ENCODE peak calls at places on chromosomes 7 and 10, in four cellular contexts. B is GM03348; M is stimulated activated CD4-positive, alpha-beta T cell treated with anti-CD3 and anti-CD28 coated beads, Interleukin-15, amount 100 ng/mL, for 24 hours; C is GM10248. F is an unnamed sample.

GRCh38 chr7:23022258-23022745 is 8.4 kb upstream of the HYCC1 start:
- DNase-seq in B (peak), M (no peak), C (no peak), F (peak)

GRCh38 chr10:93701903-93702277 is 502 bp downstream of the FRA10AC1 start:
- DNase-seq in B (peak), M (peak), C (no peak), F (peak)

GRCh38 chr10:61612009-61612408 is 50.7 kb upstream of the CABCOCO1 start:
- DNase-seq in B (no peak), M (no peak), C (no peak), F (no peak)

GRCh38 chr10:114320249-114321116 is 81.4 kb downstream of the VWA2 start:
- DNase-seq in B (no peak), M (no peak), C (no peak), F (peak)

GRCh38 chr10:15265076-15265475 is 96.6 kb upstream of the NMT2 start:
- DNase-seq in B (no peak), M (no peak), C (no peak), F (no peak)

GRCh38 chr7:33813331-33813730 is 92.0 kb upstream of the BMPER start:
- DNase-seq in B (no peak), M (no peak), C (no peak), F (no peak)

GRCh38 chr10:100969175-100970075 is at the start of gene SEMA4G:
- DNase-seq in B (peak), M (peak), C (peak), F (peak)

GRCh38 chr10:24695452-24695851 is 28.2 kb downstream of the ARHGAP21 start:
- DNase-seq in B (no peak), M (no peak), C (no peak), F (no peak)

GRCh38 chr7:119472398-119473038 is 800.5 kb upstream of the KCND2 start:
- DNase-seq in B (no peak), M (no peak), C (no peak), F (peak)

GRCh38 chr10:5035356-5035755 is 31.7 kb upstream of the AKR1C2 start:
- DNase-seq in B (no peak), M (no peak), C (no peak), F (no peak)

GRCh38 chr7:22831602-22832001 is 9.0 kb upstream of the TOMM7 start:
- DNase-seq in B (no peak), M (no peak), C (no peak), F (no peak)

GRCh38 chr7:54839538-54840213 is 80.7 kb upstream of the SEC61G start:
- DNase-seq in B (peak), M (peak), C (no peak), F (peak)